ENCODE peak calls at places on chromosome 5, in ten cellular contexts. One of them, this sample, is unnamed.

GRCh38 chr5:108119123-108119522 is 262.8 kb downstream of the FBXL17 start:
- DNase-seq in AG09309: no peak
- DNase-seq in stomach: no peak
- DNase-seq in AG04450: no peak
- DNase-seq in IMR-90: no peak
- DNase-seq in colonic mucosa: no peak
- DNase-seq in mammary epithelial cell: no peak
- DNase-seq in PC-3: no peak
- DNase-seq in gastrocnemius medialis: no peak
- DNase-seq in neuronal stem cell: no peak
- DNase-seq in this sample: no peak

GRCh38 chr5:97915101-97915500 is 732.1 kb upstream of the RIOK2 start:
- DNase-seq in colonic mucosa: peak; percentile 51
- DNase-seq in gastrocnemius medialis: no peak
- DNase-seq in mammary epithelial cell: no peak
- DNase-seq in AG04450: no peak
- DNase-seq in AG09309: no peak
- DNase-seq in stomach: no peak
- DNase-seq in IMR-90: no peak
- DNase-seq in PC-3: no peak
- DNase-seq in neuronal stem cell: no peak
- DNase-seq in this sample: no peak

GRCh38 chr5:106331415-106331814 is 1339.3 kb downstream of the EFNA5 start:
- DNase-seq in gastrocnemius medialis: no peak
- DNase-seq in PC-3: no peak
- DNase-seq in neuronal stem cell: no peak
- DNase-seq in mammary epithelial cell: peak; percentile 19
- DNase-seq in colonic mucosa: no peak
- DNase-seq in IMR-90: peak; percentile 98
- DNase-seq in AG04450: peak; percentile 96
- DNase-seq in stomach: no peak
- DNase-seq in AG09309: peak; percentile 97
- DNase-seq in this sample: no peak

GRCh38 chr5:110853267-110853666 is 114.5 kb downstream of the SLC25A46 start:
- DNase-seq in stomach: no peak
- DNase-seq in colonic mucosa: no peak
- DNase-seq in AG09309: no peak
- DNase-seq in neuronal stem cell: no peak
- DNase-seq in gastrocnemius medialis: no peak
- DNase-seq in AG04450: no peak
- DNase-seq in IMR-90: peak; percentile 21
- DNase-seq in mammary epithelial cell: peak; percentile 66
- DNase-seq in PC-3: peak; percentile 40
- DNase-seq in this sample: no peak

GRCh38 chr5:5050797-5051196 is 89.3 kb upstream of the ADAMTS16 start:
- DNase-seq in AG04450: no peak
- DNase-seq in stomach: no peak
- DNase-seq in AG09309: no peak
- DNase-seq in gastrocnemius medialis: no peak
- DNase-seq in colonic mucosa: no peak
- DNase-seq in IMR-90: no peak
- DNase-seq in PC-3: no peak
- DNase-seq in mammary epithelial cell: no peak
- DNase-seq in neuronal stem cell: no peak
- DNase-seq in this sample: no peak

GRCh38 chr5:129094924-129095797 is 612 bp downstream of the ISOC1 start:
- DNase-seq in AG09309: no peak
- DNase-seq in AG04450: peak; percentile 16
- DNase-seq in stomach: peak; percentile 68
- DNase-seq in colonic mucosa: peak; percentile 82
- DNase-seq in neuronal stem cell: peak; percentile 42
- DNase-seq in gastrocnemius medialis: peak; percentile 58
- DNase-seq in mammary epithelial cell: peak; percentile 28
- DNase-seq in PC-3: peak; percentile 34
- DNase-seq in IMR-90: peak; percentile 31
- DNase-seq in this sample: peak; percentile 88

GRCh38 chr5:77866198-77866597 is 90.1 kb upstream of the TBCA start:
- DNase-seq in PC-3: no peak
- DNase-seq in colonic mucosa: no peak
- DNase-seq in gastrocnemius medialis: no peak
- DNase-seq in IMR-90: no peak
- DNase-seq in neuronal stem cell: no peak
- DNase-seq in AG09309: no peak
- DNase-seq in mammary epithelial cell: no peak
- DNase-seq in stomach: no peak
- DNase-seq in AG04450: no peak
- DNase-seq in this sample: no peak

GRCh38 chr5:146744358-146744757 is 134.2 kb downstream of the PPP2R2B start:
- DNase-seq in mammary epithelial cell: peak; percentile 9
- DNase-seq in stomach: no peak
- DNase-seq in colonic mucosa: no peak
- DNase-seq in IMR-90: peak; percentile 36
- DNase-seq in AG09309: no peak
- DNase-seq in neuronal stem cell: peak; percentile 31
- DNase-seq in PC-3: peak; percentile 36
- DNase-seq in gastrocnemius medialis: no peak
- DNase-seq in AG04450: no peak
- DNase-seq in this sample: no peak

GRCh38 chr5:175922192-175922885 is 45.8 kb downstream of the THOC3 start:
- DNase-seq in neuronal stem cell: no peak
- DNase-seq in IMR-90: peak; percentile 99
- DNase-seq in stomach: no peak
- DNase-seq in AG09309: peak; percentile 96
- DNase-seq in colonic mucosa: no peak
- DNase-seq in mammary epithelial cell: peak; percentile 46
- DNase-seq in gastrocnemius medialis: no peak
- DNase-seq in PC-3: peak; percentile 95
- DNase-seq in AG04450: peak; percentile 93
- DNase-seq in this sample: no peak

GRCh38 chr5:421287-421880 is 21.6 kb upstream of the EXOC3 start:
- DNase-seq in PC-3: no peak
- DNase-seq in neuronal stem cell: no peak
- DNase-seq in AG04450: no peak
- DNase-seq in AG09309: no peak
- DNase-seq in stomach: no peak
- DNase-seq in IMR-90: no peak
- DNase-seq in colonic mucosa: no peak
- DNase-seq in mammary epithelial cell: no peak
- DNase-seq in gastrocnemius medialis: no peak
- DNase-seq in this sample: peak; percentile 39

GRCh38 chr5:40484495-40484894 is 195.2 kb upstream of the PTGER4 start:
- DNase-seq in AG04450: no peak
- DNase-seq in neuronal stem cell: no peak
- DNase-seq in stomach: no peak
- DNase-seq in IMR-90: no peak
- DNase-seq in PC-3: no peak
- DNase-seq in mammary epithelial cell: no peak
- DNase-seq in AG09309: no peak
- DNase-seq in colonic mucosa: no peak
- DNase-seq in gastrocnemius medialis: no peak
- DNase-seq in this sample: no peak

GRCh38 chr5:158797498-158797845 is 302.2 kb downstream of the EBF1 start:
- DNase-seq in AG09309: no peak
- DNase-seq in gastrocnemius medialis: peak; percentile 20
- DNase-seq in IMR-90: no peak
- DNase-seq in colonic mucosa: no peak
- DNase-seq in AG04450: no peak
- DNase-seq in PC-3: no peak
- DNase-seq in mammary epithelial cell: no peak
- DNase-seq in stomach: no peak
- DNase-seq in neuronal stem cell: no peak
- DNase-seq in this sample: no peak

GRCh38 chr5:99243111-99243510 is 314.3 kb upstream of the CHD1 start:
- DNase-seq in mammary epithelial cell: no peak
- DNase-seq in gastrocnemius medialis: no peak
- DNase-seq in colonic mucosa: no peak
- DNase-seq in AG09309: no peak
- DNase-seq in IMR-90: no peak
- DNase-seq in AG04450: no peak
- DNase-seq in PC-3: no peak
- DNase-seq in neuronal stem cell: no peak
- DNase-seq in stomach: no peak
- DNase-seq in this sample: no peak

GRCh38 chr5:172283020-172283861 is at the start of gene UBTD2:
- DNase-seq in AG04450: no peak
- DNase-seq in PC-3: peak; percentile 74
- DNase-seq in gastrocnemius medialis: peak; percentile 73
- DNase-seq in stomach: peak; percentile 86
- DNase-seq in colonic mucosa: peak; percentile 84
- DNase-seq in mammary epithelial cell: peak; percentile 77
- DNase-seq in neuronal stem cell: peak; percentile 75
- DNase-seq in IMR-90: peak; percentile 70
- DNase-seq in AG09309: no peak
- DNase-seq in this sample: peak; percentile 74

GRCh38 chr5:127338501-127338900 is 47.9 kb downstream of the MEGF10 start:
- DNase-seq in AG04450: no peak
- DNase-seq in mammary epithelial cell: no peak
- DNase-seq in neuronal stem cell: no peak
- DNase-seq in gastrocnemius medialis: no peak
- DNase-seq in IMR-90: no peak
- DNase-seq in PC-3: no peak
- DNase-seq in AG09309: no peak
- DNase-seq in stomach: no peak
- DNase-seq in colonic mucosa: no peak
- DNase-seq in this sample: no peak

GRCh38 chr5:44390332-44390731 is 1.1 kb upstream of the FGF10 start:
- DNase-seq in AG09309: no peak
- DNase-seq in colonic mucosa: no peak
- DNase-seq in neuronal stem cell: no peak
- DNase-seq in gastrocnemius medialis: no peak
- DNase-seq in stomach: no peak
- DNase-seq in PC-3: no peak
- DNase-seq in mammary epithelial cell: no peak
- DNase-seq in IMR-90: no peak
- DNase-seq in AG04450: no peak
- DNase-seq in this sample: no peak
- H3K4me3 ChIP-seq in AG09309: no peak overlapping the region
- H3K4me3 ChIP-seq in colonic mucosa: no peak overlapping the region
- H3K4me3 ChIP-seq in neuronal stem cell: peak overlapping the region; percentile 63
- H3K4me3 ChIP-seq in gastrocnemius medialis: peak overlapping the region; percentile 55
- H3K4me3 ChIP-seq in stomach: peak overlapping the region; percentile 57
- H3K4me3 ChIP-seq in PC-3: no peak overlapping the region
- H3K4me3 ChIP-seq in mammary epithelial cell: no peak overlapping the region
- H3K4me3 ChIP-seq in IMR-90: no peak overlapping the region
- H3K4me3 ChIP-seq in AG04450: no peak overlapping the region
- H3K4me3 ChIP-seq in this sample: no peak overlapping the region

DNA sequence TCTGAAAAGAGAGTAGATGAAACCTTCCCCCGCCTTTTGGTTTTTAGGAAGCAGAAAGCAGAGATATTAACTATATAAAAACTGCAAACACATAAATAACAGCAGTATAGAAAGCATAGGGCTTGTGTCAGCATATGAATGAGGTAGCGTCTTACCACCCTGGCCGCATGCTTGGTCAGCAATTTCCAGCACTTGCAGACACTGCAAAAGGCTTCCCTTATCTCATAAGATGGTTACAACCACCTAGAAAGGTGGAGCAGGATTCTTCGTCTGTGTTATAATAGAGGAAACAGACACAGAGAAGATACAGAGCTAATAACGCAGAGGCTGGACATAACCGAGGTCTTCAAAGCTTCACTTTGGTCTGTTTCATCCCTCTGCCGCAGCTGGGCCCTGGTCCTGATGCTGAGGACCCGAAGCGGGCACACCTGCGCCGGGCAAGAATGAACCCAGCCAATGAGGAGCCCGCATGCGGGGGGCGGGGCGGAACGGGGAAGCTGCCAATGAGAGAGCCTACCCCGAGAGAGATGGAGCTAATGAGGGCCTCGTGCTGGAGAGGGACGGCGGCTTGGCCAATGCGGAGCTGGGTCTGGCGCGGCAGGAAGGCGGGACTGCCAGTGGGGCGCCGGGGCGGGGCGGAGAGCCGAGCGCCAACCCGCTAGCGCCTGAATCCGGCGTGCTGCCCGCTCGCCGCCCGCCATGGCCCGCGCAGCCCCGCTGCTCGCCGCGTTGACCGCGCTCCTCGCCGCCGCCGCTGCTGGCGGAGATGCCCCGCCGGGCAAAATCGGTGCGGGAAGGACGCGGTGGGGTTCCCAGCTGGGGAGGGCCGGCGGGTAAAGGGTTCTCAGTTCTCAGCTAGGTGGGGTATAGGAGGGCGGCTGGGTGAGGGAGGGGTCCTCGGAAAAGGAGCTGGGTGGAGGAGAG is at the start of gene PCYOX1L:
- DNase-seq in colonic mucosa: peak; percentile 93
- DNase-seq in gastrocnemius medialis: peak; percentile 93
- DNase-seq in neuronal stem cell: peak; percentile 92
- DNase-seq in IMR-90: peak; percentile 93
- DNase-seq in PC-3: peak; percentile 100
- DNase-seq in AG09309: peak; percentile 70
- DNase-seq in mammary epithelial cell: peak; percentile 97
- DNase-seq in AG04450: peak; percentile 84
- DNase-seq in stomach: peak; percentile 96
- DNase-seq in this sample: peak; percentile 94
- H3K4me3 ChIP-seq in colonic mucosa: peak within 1 kb of the TSS; percentile 70
- H3K4me3 ChIP-seq in gastrocnemius medialis: peak within 1 kb of the TSS; percentile 67
- H3K4me3 ChIP-seq in neuronal stem cell: peak within 1 kb of the TSS; percentile 88
- H3K4me3 ChIP-seq in IMR-90: peak within 1 kb of the TSS; percentile 67
- H3K4me3 ChIP-seq in PC-3: peak within 1 kb of the TSS; percentile 89
- H3K4me3 ChIP-seq in AG09309: peak within 1 kb of the TSS; percentile 96
- H3K4me3 ChIP-seq in mammary epithelial cell: peak within 1 kb of the TSS; percentile 99
- H3K4me3 ChIP-seq in AG04450: peak within 1 kb of the TSS; percentile 79
- H3K4me3 ChIP-seq in stomach: peak within 1 kb of the TSS; percentile 89
- H3K4me3 ChIP-seq in this sample: peak within 1 kb of the TSS; percentile 82

DNA sequence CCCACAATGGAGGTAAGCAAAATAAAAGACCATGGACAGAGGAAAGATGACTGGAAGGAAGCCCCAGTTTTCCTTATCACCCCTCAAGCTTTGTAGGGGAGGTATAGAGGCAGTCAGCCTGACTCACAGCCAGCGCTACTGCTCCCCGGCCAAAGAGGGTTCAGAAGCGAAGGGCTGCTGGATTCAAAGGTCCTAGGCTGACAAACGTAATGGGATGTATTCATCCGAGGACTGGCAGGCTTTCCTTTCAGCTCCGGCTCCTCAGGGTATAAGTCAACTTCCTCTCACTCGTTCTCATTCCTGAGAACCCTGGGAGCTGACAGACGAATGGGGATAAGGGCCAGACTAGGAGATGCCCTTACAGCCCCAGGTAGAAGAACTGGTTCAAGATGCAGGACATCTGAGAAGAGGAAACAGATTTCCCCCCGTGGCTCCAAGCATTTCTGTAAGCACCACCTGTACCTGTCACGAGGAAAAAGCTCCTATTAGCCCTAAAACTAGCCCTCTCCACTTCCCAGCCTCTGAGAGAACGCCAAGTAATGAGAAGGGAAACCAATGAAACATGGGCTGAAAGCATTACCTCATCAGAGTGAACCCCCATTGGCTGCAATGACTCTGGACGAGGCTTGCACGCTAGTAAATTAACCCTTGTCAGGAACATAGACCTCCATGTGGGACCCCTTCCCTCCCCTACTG is 22.1 kb upstream of the FAM13B start:
- DNase-seq in neuronal stem cell: peak; percentile 23
- DNase-seq in gastrocnemius medialis: no peak
- DNase-seq in PC-3: no peak
- DNase-seq in stomach: no peak
- DNase-seq in mammary epithelial cell: peak; percentile 26
- DNase-seq in IMR-90: no peak
- DNase-seq in AG04450: no peak
- DNase-seq in AG09309: no peak
- DNase-seq in colonic mucosa: no peak
- DNase-seq in this sample: no peak
- H3K4me3 ChIP-seq in neuronal stem cell: peak overlapping the region; percentile 17
- H3K4me3 ChIP-seq in gastrocnemius medialis: no peak overlapping the region
- H3K4me3 ChIP-seq in PC-3: no peak overlapping the region
- H3K4me3 ChIP-seq in stomach: no peak overlapping the region
- H3K4me3 ChIP-seq in mammary epithelial cell: no peak overlapping the region
- H3K4me3 ChIP-seq in IMR-90: no peak overlapping the region
- H3K4me3 ChIP-seq in AG04450: no peak overlapping the region
- H3K4me3 ChIP-seq in AG09309: no peak overlapping the region
- H3K4me3 ChIP-seq in colonic mucosa: no peak overlapping the region
- H3K4me3 ChIP-seq in this sample: no peak overlapping the region

GRCh38 chr5:140362875-140363630 is 3.1 kb downstream of the SLC4A9 start:
- DNase-seq in stomach: peak; percentile 88
- DNase-seq in AG04450: no peak
- DNase-seq in AG09309: no peak
- DNase-seq in gastrocnemius medialis: peak; percentile 57
- DNase-seq in IMR-90: peak; percentile 46
- DNase-seq in PC-3: peak; percentile 80
- DNase-seq in neuronal stem cell: peak; percentile 69
- DNase-seq in mammary epithelial cell: peak; percentile 68
- DNase-seq in colonic mucosa: peak; percentile 90
- DNase-seq in this sample: peak; percentile 91
- H3K4me3 ChIP-seq in stomach: peak overlapping the region; percentile 44
- H3K4me3 ChIP-seq in AG04450: peak overlapping the region; percentile 47
- H3K4me3 ChIP-seq in AG09309: peak overlapping the region; percentile 43
- H3K4me3 ChIP-seq in gastrocnemius medialis: peak overlapping the region; percentile 33
- H3K4me3 ChIP-seq in IMR-90: peak overlapping the region; percentile 26
- H3K4me3 ChIP-seq in PC-3: peak overlapping the region; percentile 43
- H3K4me3 ChIP-seq in neuronal stem cell: no peak overlapping the region
- H3K4me3 ChIP-seq in mammary epithelial cell: peak overlapping the region; percentile 34
- H3K4me3 ChIP-seq in colonic mucosa: no peak overlapping the region
- H3K4me3 ChIP-seq in this sample: peak overlapping the region; percentile 13